ENCODE peak calls at places on chromosomes 4 and X, in five cellular contexts. G, F, M, E and O are unnamed samples.

GRCh38 chrX:153557618-153558017 is 40.2 kb downstream of the ATP2B3 start:
- DNase-seq in F (no peak), M (no peak), G (no peak), E (no peak), O (no peak)

GRCh38 chrX:18354369-18355329 is at the start of gene SCML2:
- DNase-seq in E (peak; percentile 31), M (no peak), F (peak; percentile 35), G (peak; percentile 41), O (no peak)

GRCh38 chrX:51975360-51975759 is 81.9 kb downstream of the MAGED1 start:
- DNase-seq in G (no peak), E (no peak), F (no peak), M (no peak), O (no peak)

GRCh38 chr4:148315049-148315448 is 127.2 kb downstream of the NR3C2 start:
- DNase-seq in G (no peak), F (no peak), E (peak; percentile 31), M (no peak), O (no peak)

GRCh38 chrX:123920065-123920785 is 41.3 kb upstream of the STAG2 start:
- DNase-seq in G (no peak), F (no peak), E (peak; percentile 75), M (no peak), O (no peak)

GRCh38 chrX:68947882-68948605 is 119.2 kb downstream of the EFNB1 start:
- DNase-seq in E (no peak), G (no peak), M (no peak), F (no peak), O (no peak)

GRCh38 chrX:104113237-104113965 is 1.1 kb downstream of the ZCCHC18 start:
- DNase-seq in G (peak; percentile 53), E (peak; percentile 72), M (peak; percentile 60), F (peak; percentile 52), O (peak; percentile 53)

GRCh38 chr4:15809058-15809457 is 30.9 kb downstream of the CD38 start:
- DNase-seq in G (no peak), F (no peak), E (no peak), M (no peak), O (no peak)

GRCh38 chrX:12986886-12987285 is 12.0 kb downstream of the TMSB4X start:
- DNase-seq in E (peak; percentile 12), F (no peak), G (no peak), M (no peak), O (no peak)

GRCh38 chr4:157221426-157221894 is 932 bp downstream of the GRIA2 start:
- DNase-seq in F (no peak), E (no peak), G (no peak), M (no peak), O (no peak)

GRCh38 chr4:153634737-153635353 is 49.2 kb upstream of the TLR2 start:
- DNase-seq in M (no peak), G (no peak), F (no peak), E (peak; percentile 48), O (no peak)

GRCh38 chr4:162475221-162475620 is 311.4 kb upstream of the FSTL5 start:
- DNase-seq in F (no peak), M (no peak), E (no peak), G (no peak), O (no peak)

GRCh38 chr4:168265327-168265726 is 53.2 kb downstream of the DDX60 start:
- DNase-seq in M (no peak), F (no peak), G (no peak), E (no peak), O (no peak)

GRCh38 chr4:14368391-14368790 is 633.9 kb upstream of the CPEB2 start:
- DNase-seq in G (no peak), M (no peak), E (no peak), F (no peak), O (no peak)

GRCh38 chrX:2188840-2189239 is 311.9 kb downstream of the DHRSX start:
- DNase-seq in M (no peak), G (no peak), E (no peak), F (no peak), O (no peak)

GRCh38 chrX:154047266-154047665 is 27.6 kb upstream of the IRAK1 start:
- DNase-seq in G (no peak), F (no peak), E (no peak), M (no peak), O (no peak)

GRCh38 chr4:162803378-162803777 is 363.3 kb downstream of the NAF1 start:
- DNase-seq in M (no peak), G (no peak), F (no peak), E (no peak), O (no peak)

GRCh38 chr4:187814737-187815465 is 180.7 kb upstream of the ZFP42 start:
- DNase-seq in G (no peak), F (peak; percentile 25), E (no peak), M (no peak), O (no peak)

DNA sequence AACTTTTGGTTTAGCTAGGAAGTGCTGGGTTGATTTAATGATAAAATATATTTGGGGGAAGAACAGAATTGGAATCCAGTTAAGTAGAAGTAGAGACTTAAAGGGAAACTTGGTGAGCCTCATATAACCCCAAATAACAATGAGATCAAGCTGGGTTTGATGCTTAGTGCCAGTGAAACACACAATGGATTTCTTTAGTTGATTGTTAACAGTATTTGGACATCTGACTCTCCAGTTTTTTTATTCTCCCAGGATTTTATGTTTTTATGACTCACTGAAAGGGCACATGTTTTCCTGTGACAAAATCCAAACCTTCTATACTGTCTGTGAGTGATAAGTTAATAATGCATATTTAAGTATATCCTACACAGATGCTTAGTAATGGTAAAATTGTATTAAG is 2.7 kb upstream of the NEUROG2 start:
- DNase-seq in G (no peak), F (no peak), M (no peak), E (peak; percentile 31), O (no peak)
- H3K27me3 ChIP-seq in G (peaks cover 100% of the 10 kb centered on the region), F (no peaks in the 10 kb centered on the region), M (peaks cover 4% of the 10 kb centered on the region), E (peaks cover 67% of the 10 kb centered on the region), O (no peaks in the 10 kb centered on the region)

GRCh38 chr4:89434364-89434988 is 126.9 kb upstream of the GPRIN3 start:
- DNase-seq in M (no peak), G (no peak), E (peak; percentile 31), F (no peak), O (no peak)
- H3K27me3 ChIP-seq in M (no peaks in the 10 kb centered on the region), G (no peaks in the 10 kb centered on the region), E (peaks cover 17% of the 10 kb centered on the region), F (no peaks in the 10 kb centered on the region), O (no peaks in the 10 kb centered on the region)

DNA sequence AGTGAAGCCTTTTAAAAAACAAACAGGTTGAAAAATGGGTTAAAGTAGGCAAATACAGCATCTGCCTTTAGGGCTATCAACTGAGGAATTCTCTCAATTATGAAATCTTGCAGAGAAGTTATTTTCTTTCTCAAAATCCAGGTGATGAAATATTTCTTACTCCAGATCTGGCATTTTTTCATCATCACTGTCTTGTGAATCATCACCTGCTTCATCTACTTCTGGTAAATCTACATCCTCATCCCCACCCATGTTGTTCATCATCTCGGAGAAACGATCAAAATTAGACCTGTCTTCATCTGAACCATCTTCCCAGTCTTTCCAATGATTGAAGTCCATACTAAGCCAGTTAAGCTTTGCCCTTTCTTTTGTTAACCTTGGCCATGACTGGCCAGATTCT is 33.3 kb upstream of the HPF1 start:
- DNase-seq in E (no peak), M (no peak), G (no peak), F (no peak), O (no peak)
- H3K27me3 ChIP-seq in E (peaks cover 26% of the 10 kb centered on the region), M (no peaks in the 10 kb centered on the region), G (peaks cover 26% of the 10 kb centered on the region), F (no peaks in the 10 kb centered on the region), O (no peaks in the 10 kb centered on the region)

GRCh38 chrX:149713279-149714050 is 1.6 kb downstream of the MAGEA11 start:
- DNase-seq in F (no peak), M (no peak), E (no peak), G (no peak), O (no peak)
- H3K27me3 ChIP-seq in F (no peaks in the 10 kb centered on the region), M (no peaks in the 10 kb centered on the region), E (peaks cover 23% of the 10 kb centered on the region), G (no peaks in the 10 kb centered on the region), O (no peaks in the 10 kb centered on the region)

GRCh38 chrX:122816288-122816687 is 367.8 kb upstream of the GRIA3 start:
- DNase-seq in E (no peak), F (no peak), M (no peak), G (no peak), O (no peak)

GRCh38 chrX:122817321-122817720 is 366.8 kb upstream of the GRIA3 start:
- DNase-seq in M (no peak), G (no peak), F (no peak), E (no peak), O (no peak)

GRCh38 chrX:122818068-122818467 is 366.0 kb upstream of the GRIA3 start:
- DNase-seq in F (no peak), M (no peak), G (no peak), E (no peak), O (no peak)
- H3K27me3 ChIP-seq in F (no peaks in the 10 kb centered on the region), M (no peaks in the 10 kb centered on the region), G (no peaks in the 10 kb centered on the region), E (no peaks in the 10 kb centered on the region), O (no peaks in the 10 kb centered on the region)

DNA sequence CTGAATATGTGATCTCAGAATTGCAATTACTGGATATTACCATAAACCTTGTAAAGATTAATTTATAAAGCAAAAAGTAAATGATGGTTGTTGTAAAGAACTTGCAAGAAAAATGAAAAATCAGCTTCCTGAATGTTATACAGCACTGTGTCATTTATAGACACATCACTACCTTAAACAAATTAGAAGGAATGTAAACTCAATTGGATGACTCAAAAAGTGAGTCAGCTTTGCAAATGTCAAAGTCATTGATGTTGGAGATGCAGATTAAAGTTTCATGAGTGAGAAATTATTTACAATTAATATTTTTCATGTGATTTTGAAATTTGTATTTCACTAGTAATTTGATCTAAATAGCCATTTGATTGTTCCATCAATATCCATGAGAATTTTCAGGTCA is 193.2 kb downstream of the RAPGEF2 start:
- DNase-seq in F (no peak), G (no peak), E (peak; percentile 79), M (no peak), O (no peak)
- H3K27me3 ChIP-seq in F (no peaks in the 10 kb centered on the region), G (no peaks in the 10 kb centered on the region), E (no peaks in the 10 kb centered on the region), M (no peaks in the 10 kb centered on the region), O (no peaks in the 10 kb centered on the region)

DNA sequence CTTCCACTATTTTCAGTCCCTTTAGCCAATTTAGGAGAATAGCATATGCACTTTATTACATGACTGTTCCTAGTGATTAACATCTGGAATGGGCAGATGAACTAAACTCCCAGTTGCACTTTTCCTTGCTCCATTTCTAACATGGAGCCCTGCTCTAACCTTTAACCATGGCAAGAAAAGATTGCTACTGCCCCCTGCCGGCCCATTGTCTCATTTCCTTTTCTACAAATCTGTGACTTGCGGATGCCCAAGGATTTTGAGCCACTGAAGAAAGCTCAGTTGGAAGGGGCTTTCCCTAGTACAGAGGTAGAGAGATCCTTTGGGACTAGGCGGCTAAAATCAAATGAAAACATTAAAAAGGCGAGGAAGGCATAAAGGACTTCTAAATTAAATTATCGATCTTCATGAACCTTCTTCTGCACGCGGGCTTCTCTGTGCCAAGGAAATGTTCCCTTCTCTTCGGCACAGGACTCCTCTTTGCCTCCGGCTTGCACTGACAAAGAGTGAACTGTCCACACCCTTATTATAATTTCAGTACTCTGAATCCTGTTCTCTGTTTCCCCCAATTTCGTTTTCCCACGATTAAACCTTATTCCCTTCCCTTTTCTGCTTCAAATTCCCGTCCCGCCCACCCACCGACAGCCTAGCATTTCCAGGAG is 578 bp upstream of the GLRA2 start:
- DNase-seq in G (peak; percentile 86), E (peak; percentile 71), M (no peak), F (peak; percentile 46), O (peak; percentile 67)
- H3K27me3 ChIP-seq in G (no peaks in the 10 kb centered on the region), E (no peaks in the 10 kb centered on the region), M (no peaks in the 10 kb centered on the region), F (no peaks in the 10 kb centered on the region), O (no peaks in the 10 kb centered on the region)